ENCODE peak calls at places on chromosome 6, in ten cellular contexts. M is T follicular helper cell; D is NCI-H2029; T is dorsolateral prefrontal cortex; G is left cardiac atrium; Y is stimulated activated CD8-positive, alpha-beta memory T cell treated with anti-CD3 and anti-CD28 coated beads, Interleukin-12 subunit alpha, Interleukin-12 subunit beta, amount 100 ng/mL, for 4 hours; V is bronchial epithelial cell; C is activated CD4-positive, CD25-positive, alpha-beta regulatory T cell; P is neural crest cell; Z is HepG2. S is an unnamed sample.

GRCh38 chr6:140071601-140072062 is 697.2 kb upstream of the CITED2 start:
- DNase-seq in C (no peak), G (no peak), Z (no peak), D (no peak), Y (no peak), V (peak), P (no peak), T (no peak), M (no peak), S (no peak)

GRCh38 chr6:130138909-130139242 is 83.9 kb downstream of the SAMD3 start:
- DNase-seq in C (no peak), D (no peak), Z (no peak), V (no peak), P (no peak), Y (no peak), G (no peak), M (no peak), T (no peak), S (no peak)

GRCh38 chr6:85673198-85674139 is 30.8 kb upstream of the SYNCRIP start:
- DNase-seq in Z (no peak), M (no peak), P (no peak), D (no peak), G (no peak), Y (no peak), T (no peak), C (no peak), V (no peak), S (no peak)

GRCh38 chr6:109379706-109380105 is 2.6 kb downstream of the CD164 start:
- DNase-seq in Y (no peak), C (no peak), P (no peak), M (no peak), G (no peak), T (no peak), Z (no peak), V (no peak), D (no peak), S (no peak)

GRCh38 chr6:22149501-22150490 is 147.0 kb downstream of the PRL start:
- DNase-seq in V (no peak), Z (no peak), P (peak), Y (no peak), C (no peak), G (no peak), T (no peak), M (no peak), D (peak), S (no peak)

GRCh38 chr6:135909737-135910387 is 58.4 kb downstream of the PDE7B start:
- DNase-seq in C (peak), V (peak), P (peak), D (no peak), Z (peak), G (peak), M (peak), T (no peak), Y (peak), S (peak)

GRCh38 chr6:116409756-116410155 is 39.0 kb downstream of the DSE start:
- DNase-seq in C (no peak), D (no peak), V (no peak), M (no peak), T (no peak), G (no peak), P (no peak), Y (no peak), Z (no peak), S (no peak)

GRCh38 chr6:133705731-133706130 is 183.2 kb upstream of the TCF21 start:
- DNase-seq in Z (no peak), C (no peak), T (no peak), M (no peak), G (no peak), Y (no peak), V (peak), P (no peak), D (no peak), S (no peak)

GRCh38 chr6:72861059-72861458 is 239.2 kb downstream of the KCNQ5 start:
- DNase-seq in P (no peak), Y (no peak), D (no peak), Z (no peak), M (no peak), C (no peak), G (no peak), V (no peak), T (no peak), S (no peak)

GRCh38 chr6:41284726-41285125 is 1.8 kb downstream of the TREM1 start:
- DNase-seq in T (no peak), Z (no peak), C (no peak), D (peak), G (no peak), Y (no peak), P (no peak), M (no peak), V (peak), S (no peak)

S was measured in NCI-H187.